ENCODE peak calls at places on chromosomes 3 and 15, in six cellular contexts. One of them, this sample, is unnamed.
A peak's percentile ranks its signal among the peaks of the same experiment; 100 is the strongest.

GRCh38 chr3:13505147-13506130 is 25.3 kb downstream of the HDAC11 start:
- DNase-seq in K562: no peak
- DNase-seq in WTC11: no peak
- DNase-seq in GM12878: no peak
- DNase-seq in HCT116: no peak
- DNase-seq in H1: no peak
- DNase-seq in this sample: no peak

GRCh38 chr3:98763814-98764691 is 913 bp downstream of the ST3GAL6 start:
- DNase-seq in H1: no peak
- DNase-seq in GM12878: no peak
- DNase-seq in K562: no peak
- DNase-seq in WTC11: no peak
- DNase-seq in HCT116: no peak
- DNase-seq in this sample: no peak

GRCh38 chr3:127589600-127590281 is 792 bp downstream of the TPRA1 start:
- DNase-seq in HCT116: no peak
- DNase-seq in H1: peak; percentile 61
- DNase-seq in GM12878: no peak
- DNase-seq in K562: peak; percentile 20
- DNase-seq in WTC11: peak; percentile 33
- DNase-seq in this sample: no peak

GRCh38 chr3:184565421-184566211 is 4.0 kb downstream of the EPHB3 start:
- DNase-seq in WTC11: no peak
- DNase-seq in HCT116: peak; percentile 60
- DNase-seq in H1: no peak
- DNase-seq in K562: no peak
- DNase-seq in GM12878: no peak
- DNase-seq in this sample: no peak

GRCh38 chr3:165884518-165884917 is 47.3 kb upstream of the BCHE start:
- DNase-seq in K562: no peak
- DNase-seq in WTC11: no peak
- DNase-seq in GM12878: no peak
- DNase-seq in HCT116: no peak
- DNase-seq in H1: no peak
- DNase-seq in this sample: no peak

GRCh38 chr3:9715764-9716437 is 12.3 kb downstream of the CPNE9 start:
- DNase-seq in HCT116: peak; percentile 81
- DNase-seq in K562: peak; percentile 82
- DNase-seq in H1: no peak
- DNase-seq in GM12878: no peak
- DNase-seq in WTC11: no peak
- DNase-seq in this sample: peak; percentile 75

GRCh38 chr3:69665026-69665739 is 74.1 kb upstream of the MITF start:
- DNase-seq in HCT116: no peak
- DNase-seq in GM12878: no peak
- DNase-seq in K562: no peak
- DNase-seq in H1: no peak
- DNase-seq in WTC11: no peak
- DNase-seq in this sample: no peak

GRCh38 chr3:190092250-190092649 is 28.4 kb downstream of the P3H2 start:
- DNase-seq in GM12878: no peak
- DNase-seq in WTC11: no peak
- DNase-seq in HCT116: no peak
- DNase-seq in K562: no peak
- DNase-seq in H1: no peak
- DNase-seq in this sample: no peak

GRCh38 chr15:41853191-41853590 is 14.5 kb downstream of the PLA2G4B start:
- DNase-seq in GM12878: no peak
- DNase-seq in HCT116: no peak
- DNase-seq in H1: no peak
- DNase-seq in K562: no peak
- DNase-seq in WTC11: no peak
- DNase-seq in this sample: no peak

GRCh38 chr3:194082596-194083220 is 53.2 kb upstream of the HES1 start:
- DNase-seq in K562: no peak
- DNase-seq in HCT116: no peak
- DNase-seq in GM12878: no peak
- DNase-seq in H1: no peak
- DNase-seq in WTC11: no peak
- DNase-seq in this sample: no peak

GRCh38 chr3:190375250-190375649 is 12.7 kb upstream of the CLDN16 start:
- DNase-seq in H1: no peak
- DNase-seq in HCT116: no peak
- DNase-seq in K562: no peak
- DNase-seq in GM12878: no peak
- DNase-seq in WTC11: no peak
- DNase-seq in this sample: no peak

GRCh38 chr15:60972301-60972700 is 256.8 kb downstream of the RORA start:
- DNase-seq in K562: no peak
- DNase-seq in HCT116: no peak
- DNase-seq in GM12878: no peak
- DNase-seq in WTC11: no peak
- DNase-seq in H1: no peak
- DNase-seq in this sample: no peak

GRCh38 chr3:18740631-18741583 is 315.8 kb upstream of the SATB1 start:
- DNase-seq in HCT116: no peak
- DNase-seq in WTC11: no peak
- DNase-seq in GM12878: peak; percentile 61
- DNase-seq in H1: no peak
- DNase-seq in K562: no peak
- DNase-seq in this sample: no peak

GRCh38 chr15:69979269-69979668 is 118.4 kb downstream of the TLE3 start:
- DNase-seq in WTC11: peak; percentile 21
- DNase-seq in GM12878: no peak
- DNase-seq in HCT116: no peak
- DNase-seq in H1: no peak
- DNase-seq in K562: no peak
- DNase-seq in this sample: peak; percentile 23

GRCh38 chr3:129571605-129572547 is 28.9 kb downstream of the H1-8 start:
- DNase-seq in WTC11: no peak
- DNase-seq in H1: no peak
- DNase-seq in K562: no peak
- DNase-seq in GM12878: no peak
- DNase-seq in HCT116: no peak
- DNase-seq in this sample: no peak

GRCh38 chr3:127707777-127708438 is 35.2 kb downstream of the ABTB1 start:
- DNase-seq in K562: no peak
- DNase-seq in H1: no peak
- DNase-seq in GM12878: no peak
- DNase-seq in WTC11: no peak
- DNase-seq in HCT116: no peak
- DNase-seq in this sample: no peak

GRCh38 chr3:66082679-66083078 is 44.0 kb upstream of the MAGI1 start:
- DNase-seq in WTC11: no peak
- DNase-seq in H1: no peak
- DNase-seq in GM12878: no peak
- DNase-seq in K562: no peak
- DNase-seq in HCT116: no peak
- DNase-seq in this sample: no peak

GRCh38 chr3:194212869-194213320 is 76.9 kb downstream of the HES1 start:
- DNase-seq in GM12878: no peak
- DNase-seq in H1: peak; percentile 70
- DNase-seq in HCT116: no peak
- DNase-seq in K562: no peak
- DNase-seq in WTC11: peak; percentile 64
- DNase-seq in this sample: no peak

GRCh38 chr3:141410861-141411771 is 42.8 kb downstream of the ZBTB38 start:
- DNase-seq in WTC11: no peak
- DNase-seq in K562: no peak
- DNase-seq in HCT116: no peak
- DNase-seq in GM12878: no peak
- DNase-seq in H1: no peak
- DNase-seq in this sample: no peak

GRCh38 chr3:101065962-101066361 is 72.7 kb upstream of the ABI3BP start:
- DNase-seq in H1: no peak
- DNase-seq in HCT116: no peak
- DNase-seq in K562: no peak
- DNase-seq in GM12878: no peak
- DNase-seq in WTC11: no peak
- DNase-seq in this sample: peak; percentile 4

GRCh38 chr3:120561251-120562045 is 34.7 kb upstream of the NDUFB4 start:
- DNase-seq in WTC11: peak; percentile 80
- DNase-seq in GM12878: no peak
- DNase-seq in H1: peak; percentile 80
- DNase-seq in HCT116: peak; percentile 56
- DNase-seq in K562: peak; percentile 30
- DNase-seq in this sample: peak; percentile 35

GRCh38 chr3:169699070-169699469 is 35.6 kb upstream of the MECOM start:
- DNase-seq in H1: no peak
- DNase-seq in K562: no peak
- DNase-seq in WTC11: no peak
- DNase-seq in GM12878: no peak
- DNase-seq in HCT116: no peak
- DNase-seq in this sample: no peak

GRCh38 chr3:39911465-39912309 is 102.3 kb downstream of the MYRIP start:
- DNase-seq in H1: peak; percentile 52
- DNase-seq in GM12878: no peak
- DNase-seq in WTC11: peak; percentile 18
- DNase-seq in HCT116: no peak
- DNase-seq in K562: no peak
- DNase-seq in this sample: peak; percentile 23

GRCh38 chr15:65521355-65521754 is 3.9 kb upstream of the DPP8 start:
- DNase-seq in GM12878: no peak
- DNase-seq in H1: no peak
- DNase-seq in K562: no peak
- DNase-seq in HCT116: no peak
- DNase-seq in WTC11: no peak
- DNase-seq in this sample: no peak
- TF ChIP-seq ATF3 in GM12878: no peak
- TF ChIP-seq ATF3 in H1: no peak
- TF ChIP-seq ATF3 in K562: no peak
- TF ChIP-seq ATF3 in HCT116: no peak
- TF ChIP-seq ATF3 in WTC11: no peak
- TF ChIP-seq ATF3 in this sample: no peak

DNA sequence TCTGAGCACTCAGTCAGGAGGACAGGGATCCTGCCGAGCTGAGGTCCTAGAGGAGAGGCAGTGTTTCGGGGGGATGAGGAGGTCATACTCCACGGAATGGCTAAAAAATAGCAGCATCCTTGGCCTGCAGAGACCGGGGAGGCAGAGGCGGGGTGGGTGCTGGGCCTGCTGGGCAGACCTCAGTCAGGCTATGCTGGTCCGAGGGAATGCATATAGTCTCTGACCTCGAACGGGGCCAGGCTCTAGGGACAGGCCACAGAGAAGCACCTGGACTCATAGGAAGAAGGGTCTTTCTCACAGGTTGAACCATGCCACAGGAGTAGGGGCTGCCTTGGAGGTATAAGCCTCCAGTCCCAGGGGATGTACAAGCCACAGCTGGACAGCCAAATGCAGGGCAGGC is 14.0 kb upstream of the SKIC8 start:
- DNase-seq in GM12878: no peak
- DNase-seq in H1: no peak
- DNase-seq in K562: no peak
- DNase-seq in WTC11: no peak
- DNase-seq in HCT116: no peak
- DNase-seq in this sample: no peak
- TF ChIP-seq ATF3 in GM12878: no peak
- TF ChIP-seq ATF3 in H1: no peak
- TF ChIP-seq ATF3 in K562: no peak
- TF ChIP-seq ATF3 in WTC11: no peak
- TF ChIP-seq ATF3 in HCT116: no peak
- TF ChIP-seq ATF3 in this sample: no peak

GRCh38 chr3:16927485-16927884 is 42.7 kb downstream of the PLCL2 start:
- DNase-seq in GM12878: no peak
- DNase-seq in HCT116: no peak
- DNase-seq in H1: no peak
- DNase-seq in K562: no peak
- DNase-seq in WTC11: no peak
- DNase-seq in this sample: no peak
- TF ChIP-seq ATF3 in GM12878: no peak
- TF ChIP-seq ATF3 in HCT116: no peak
- TF ChIP-seq ATF3 in H1: no peak
- TF ChIP-seq ATF3 in K562: no peak
- TF ChIP-seq ATF3 in WTC11: no peak
- TF ChIP-seq ATF3 in this sample: no peak

GRCh38 chr15:99328673-99329072 is 77.4 kb downstream of the LRRC28 start:
- DNase-seq in HCT116: no peak
- DNase-seq in WTC11: no peak
- DNase-seq in K562: no peak
- DNase-seq in H1: no peak
- DNase-seq in GM12878: no peak
- DNase-seq in this sample: peak; percentile 41

GRCh38 chr15:99322643-99323405 is 71.5 kb downstream of the LRRC28 start:
- DNase-seq in HCT116: no peak
- DNase-seq in K562: no peak
- DNase-seq in GM12878: no peak
- DNase-seq in WTC11: no peak
- DNase-seq in H1: no peak
- DNase-seq in this sample: peak; percentile 53

GRCh38 chr15:99324700-99325099 is 73.4 kb downstream of the LRRC28 start:
- DNase-seq in WTC11: no peak
- DNase-seq in H1: no peak
- DNase-seq in GM12878: no peak
- DNase-seq in K562: no peak
- DNase-seq in HCT116: no peak
- DNase-seq in this sample: no peak

GRCh38 chr15:99324082-99324620 is 72.9 kb downstream of the LRRC28 start:
- DNase-seq in H1: no peak
- DNase-seq in HCT116: peak; percentile 76
- DNase-seq in GM12878: peak; percentile 62
- DNase-seq in K562: no peak
- DNase-seq in WTC11: no peak
- DNase-seq in this sample: no peak

DNA sequence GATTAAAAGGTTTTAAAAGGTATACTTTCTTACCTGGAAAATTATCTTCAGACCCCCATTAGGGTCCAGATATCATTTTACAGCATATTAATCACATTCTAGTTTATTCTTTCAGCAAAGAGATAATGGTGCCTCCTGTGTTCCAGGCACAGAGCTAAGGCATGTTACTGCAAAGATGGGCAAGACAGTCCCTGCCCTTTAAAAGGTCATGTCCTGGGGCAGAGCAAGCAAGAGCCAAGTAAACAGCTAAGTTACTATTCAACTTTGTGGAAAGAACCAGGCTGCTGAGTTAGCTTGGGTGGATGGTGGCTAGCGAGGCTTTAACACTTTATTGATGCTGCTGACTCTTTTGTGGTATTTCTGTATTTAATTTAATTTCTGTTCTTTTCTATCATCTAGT is 75.0 kb downstream of the LRRC28 start:
- DNase-seq in WTC11: no peak
- DNase-seq in HCT116: no peak
- DNase-seq in K562: no peak
- DNase-seq in GM12878: no peak
- DNase-seq in H1: no peak
- DNase-seq in this sample: peak; percentile 74
- TF ChIP-seq ATF3 in WTC11: no peak
- TF ChIP-seq ATF3 in HCT116: no peak
- TF ChIP-seq ATF3 in K562: no peak
- TF ChIP-seq ATF3 in GM12878: no peak
- TF ChIP-seq ATF3 in H1: no peak
- TF ChIP-seq ATF3 in this sample: no peak

This sample was measured in HepG2.